ENCODE peak calls at places on chromosomes 12 and 14, in eight cellular contexts. I, J, B, O, Y, P, M and X are unnamed samples.
A peak's percentile ranks its signal among the peaks of the same experiment; 100 is the strongest.

GRCh38 chr12:66113471-66113870 is 17.1 kb downstream of the LLPH start:
- DNase-seq in I (no peak), J (no peak), B (no peak), O (no peak), Y (no peak), P (no peak), M (no peak), X (no peak)

GRCh38 chr12:110109037-110109836 is 14.9 kb upstream of the IFT81 start:
- DNase-seq in I (no peak), J (no peak), B (peak; percentile 100), O (peak; percentile 98), Y (peak; percentile 92), P (no peak), M (no peak), X (no peak)

GRCh38 chr12:98465950-98466349 is 49.4 kb upstream of the TMPO start:
- DNase-seq in I (no peak), J (no peak), B (no peak), O (peak; percentile 41), Y (no peak), P (no peak), M (no peak), X (no peak)

GRCh38 chr14:32337759-32338158 is 8.7 kb downstream of the AKAP6 start:
- DNase-seq in I (no peak), J (no peak), B (no peak), O (no peak), Y (no peak), P (no peak), M (no peak), X (no peak)

GRCh38 chr12:108369736-108370396 is 30.8 kb upstream of the CMKLR1 start:
- DNase-seq in I (no peak), J (no peak), B (no peak), O (no peak), Y (no peak), P (no peak), M (no peak), X (no peak)

GRCh38 chr12:1197264-1198018 is 206.4 kb downstream of the ERC1 start:
- DNase-seq in I (no peak), J (no peak), B (peak; percentile 41), O (no peak), Y (peak; percentile 28), P (no peak), M (no peak), X (no peak)

GRCh38 chr12:125455556-125455955 is 390.3 kb downstream of the AACS start:
- DNase-seq in I (no peak), J (no peak), B (no peak), O (no peak), Y (no peak), P (no peak), M (no peak), X (no peak)

GRCh38 chr12:117189725-117190209 is 503 bp downstream of the FBXO21 start:
- DNase-seq in I (no peak), J (no peak), B (peak; percentile 21), O (peak; percentile 27), Y (peak; percentile 69), P (peak; percentile 11), M (no peak), X (no peak)

GRCh38 chr12:48473061-48473460 is 702 bp downstream of the ANP32D start:
- DNase-seq in I (no peak), J (no peak), B (no peak), O (no peak), Y (no peak), P (no peak), M (no peak), X (no peak)

GRCh38 chr14:72647782-72648181 is 246.1 kb downstream of the DPF3 start:
- DNase-seq in I (no peak), J (no peak), B (no peak), O (no peak), Y (no peak), P (no peak), M (no peak), X (no peak)

GRCh38 chr12:80868576-80868975 is 69.2 kb downstream of the LIN7A start:
- DNase-seq in I (no peak), J (no peak), B (no peak), O (no peak), Y (no peak), P (no peak), M (no peak), X (no peak)

GRCh38 chr14:32940066-32940651 is 1.5 kb downstream of the NPAS3 start:
- DNase-seq in I (no peak), J (no peak), B (peak; percentile 16), O (peak; percentile 41), Y (no peak), P (no peak), M (no peak), X (no peak)

GRCh38 chr14:103401223-103402214 is 16.3 kb downstream of the MARK3 start:
- DNase-seq in I (no peak), J (peak; percentile 51), B (peak; percentile 73), O (peak; percentile 77), Y (peak; percentile 65), P (no peak), M (no peak), X (no peak)

GRCh38 chr12:69821441-69822204 is 3.4 kb upstream of the MYRFL start:
- DNase-seq in I (peak; percentile 59), J (peak; percentile 67), B (peak; percentile 65), O (peak; percentile 88), Y (peak; percentile 12), P (no peak), M (no peak), X (no peak)

GRCh38 chr12:90888316-90888715 is 66.7 kb downstream of the CCER1 start:
- DNase-seq in I (no peak), J (no peak), B (no peak), O (peak; percentile 27), Y (no peak), P (no peak), M (no peak), X (no peak)

GRCh38 chr12:124190301-124191023 is 104.4 kb upstream of the RFLNA start:
- DNase-seq in I (no peak), J (no peak), B (no peak), O (no peak), Y (no peak), P (no peak), M (no peak), X (no peak)

GRCh38 chr12:79725987-79726386 is 35.2 kb upstream of the PAWR start:
- DNase-seq in I (no peak), J (no peak), B (peak; percentile 75), O (peak; percentile 56), Y (peak; percentile 47), P (no peak), M (no peak), X (no peak)

GRCh38 chr12:55842681-55843429 is at the start of gene MMP19:
- DNase-seq in I (no peak), J (no peak), B (peak; percentile 83), O (peak; percentile 89), Y (peak; percentile 71), P (no peak), M (no peak), X (no peak)

GRCh38 chr12:49044660-49045059 is 15.9 kb downstream of the KMT2D start:
- DNase-seq in I (no peak), J (no peak), B (no peak), O (no peak), Y (no peak), P (no peak), M (no peak), X (no peak)

GRCh38 chr14:96091149-96091693 is 52.1 kb downstream of the C14orf132 start:
- DNase-seq in I (no peak), J (no peak), B (no peak), O (no peak), Y (no peak), P (no peak), M (no peak), X (no peak)

GRCh38 chr12:93745304-93745703 is 68.1 kb downstream of the CRADD start:
- DNase-seq in I (no peak), J (no peak), B (no peak), O (no peak), Y (no peak), P (no peak), M (no peak), X (no peak)

GRCh38 chr12:102970780-102971179 is 13.3 kb downstream of the ASCL1 start:
- DNase-seq in I (no peak), J (no peak), B (no peak), O (no peak), Y (no peak), P (no peak), M (no peak), X (no peak)

GRCh38 chr12:120748242-120748641 is 22.6 kb downstream of the ACADS start:
- DNase-seq in I (no peak), J (no peak), B (no peak), O (no peak), Y (no peak), P (no peak), M (no peak), X (no peak)

GRCh38 chr14:101121399-101122113 is 218.0 kb upstream of the RTL1 start:
- DNase-seq in I (no peak), J (no peak), B (no peak), O (no peak), Y (no peak), P (no peak), M (no peak), X (no peak)

GRCh38 chr14:93984987-93985410 is 8.6 kb upstream of the ASB2 start:
- DNase-seq in I (peak; percentile 46), J (no peak), B (peak; percentile 69), O (peak; percentile 59), Y (peak; percentile 82), P (no peak), M (no peak), X (no peak)

GRCh38 chr14:68757618-68758081 is 35.2 kb downstream of the ZFP36L1 start:
- DNase-seq in I (peak; percentile 15), J (no peak), B (no peak), O (no peak), Y (peak; percentile 53), P (no peak), M (no peak), X (no peak)

GRCh38 chr14:26925876-26926584 is 328.2 kb upstream of the NOVA1 start:
- DNase-seq in I (peak; percentile 17), J (no peak), B (peak; percentile 7), O (peak; percentile 75), Y (no peak), P (no peak), M (no peak), X (no peak)

GRCh38 chr14:31278883-31279282 is 71.3 kb upstream of the HECTD1 start:
- DNase-seq in I (no peak), J (no peak), B (no peak), O (no peak), Y (no peak), P (no peak), M (no peak), X (no peak)